ENCODE peak calls at places on chromosomes 5 and 9, in nine cellular contexts. O is RWPE1, K is Peyer's patch, R is GM12865, C is retinal pigment epithelial cell, W is neural crest cell, G is HCT116, H is cardiac fibroblast, L is tibial nerve. N is an unnamed sample.

GRCh38 chr9:121071356-121071755 is 3.4 kb upstream of the CNTRL start:
- DNase-seq in K (no peak), H (no peak), C (no peak), O (no peak), L (no peak), R (peak; percentile 68), G (no peak), W (no peak), N (no peak)

GRCh38 chr9:79974806-79975422 is 403.1 kb downstream of the TLE4 start:
- DNase-seq in K (no peak), O (no peak), H (no peak), G (no peak), W (no peak), L (no peak), R (no peak), C (no peak), N (no peak)

GRCh38 chr5:151094861-151095260 is 14.0 kb upstream of the TNIP1 start:
- DNase-seq in K (peak; percentile 71), C (no peak), H (peak; percentile 80), G (no peak), R (peak; percentile 52), L (no peak), W (no peak), O (no peak), N (no peak)

GRCh38 chr5:58138791-58139190 is 321.1 kb downstream of the PLK2 start:
- DNase-seq in R (no peak), C (no peak), L (no peak), W (no peak), O (no peak), H (no peak), G (no peak), K (no peak), N (no peak)

GRCh38 chr5:172801184-172801671 is 30.2 kb upstream of the DUSP1 start:
- DNase-seq in G (no peak), R (no peak), W (no peak), K (no peak), C (no peak), L (no peak), H (peak; percentile 91), O (peak; percentile 94), N (no peak)

GRCh38 chr9:89025538-89025937 is 34.3 kb downstream of the S1PR3 start:
- DNase-seq in L (no peak), C (no peak), W (no peak), O (no peak), G (no peak), H (peak; percentile 45), K (no peak), R (no peak), N (no peak)

GRCh38 chr5:141422742-141423291 is 2.0 kb downstream of the PCDHGA11 start:
- DNase-seq in H (no peak), L (no peak), R (no peak), C (no peak), G (no peak), W (no peak), O (no peak), K (no peak), N (no peak)

GRCh38 chr5:174288436-174288835 is 242.9 kb downstream of the NSG2 start:
- DNase-seq in G (no peak), W (no peak), K (no peak), R (no peak), O (no peak), L (no peak), H (no peak), C (no peak), N (no peak)

GRCh38 chr5:149455889-149456409 is 76.9 kb upstream of the IL17B start:
- DNase-seq in H (peak; percentile 70), O (no peak), C (no peak), G (peak; percentile 90), L (no peak), W (no peak), R (no peak), K (no peak), N (no peak)

GRCh38 chr9:14313951-14314423 is at the start of gene NFIB:
- DNase-seq in H (peak; percentile 71), W (peak; percentile 40), O (no peak), K (peak; percentile 68), G (no peak), C (no peak), L (no peak), R (no peak), N (no peak)

GRCh38 chr5:126913316-126913715 is 117.0 kb downstream of the MARCHF3 start:
- DNase-seq in C (no peak), R (no peak), K (no peak), H (no peak), G (no peak), O (no peak), W (no peak), L (no peak), N (no peak)

GRCh38 chr5:172266676-172267092 is 16.9 kb downstream of the UBTD2 start:
- DNase-seq in O (no peak), G (no peak), H (peak; percentile 23), W (no peak), L (no peak), K (no peak), C (no peak), R (no peak), N (no peak)

GRCh38 chr5:99034336-99034735 is 105.5 kb upstream of the CHD1 start:
- DNase-seq in G (no peak), L (no peak), C (no peak), W (no peak), K (no peak), O (no peak), H (peak; percentile 29), R (no peak), N (no peak)

GRCh38 chr5:120599576-120599975 is 135.5 kb downstream of the PRR16 start:
- DNase-seq in K (no peak), C (peak; percentile 26), G (no peak), O (peak; percentile 48), L (no peak), R (no peak), W (no peak), H (peak; percentile 64), N (no peak)

GRCh38 chr9:108665856-108666784 is 189.7 kb downstream of the ACTL7B start:
- DNase-seq in L (peak; percentile 18), K (no peak), R (no peak), C (no peak), W (no peak), O (no peak), G (no peak), H (no peak), N (no peak)

GRCh38 chr9:137021979-137022619 is 5.9 kb downstream of the ABCA2 start:
- DNase-seq in R (peak; percentile 81), G (peak; percentile 92), K (peak; percentile 98), O (peak; percentile 95), W (no peak), C (no peak), L (no peak), H (peak; percentile 35), N (no peak)

GRCh38 chr5:53479656-53480473 is 564 bp upstream of the FST start:
- DNase-seq in W (peak; percentile 40), R (peak; percentile 30), C (no peak), L (peak; percentile 64), H (peak; percentile 78), G (no peak), K (peak; percentile 61), O (peak; percentile 74), N (peak; percentile 22)

GRCh38 chr5:80291776-80292175 is 28.0 kb upstream of the SPZ1 start:
- DNase-seq in O (no peak), G (no peak), C (no peak), H (no peak), K (no peak), R (no peak), L (no peak), W (no peak), N (no peak)

GRCh38 chr9:129617167-129617566 is 3.7 kb downstream of the C9orf50 start:
- DNase-seq in C (no peak), H (peak; percentile 57), O (peak; percentile 58), L (no peak), R (peak; percentile 31), W (no peak), K (no peak), G (no peak), N (no peak)
- TF ChIP-seq CTCF in C (peak; percentile 84), H (peak; percentile 79), O (peak; percentile 57), L (no peak), R (peak; percentile 35), W (peak; percentile 60), K (no peak), G (peak; percentile 78), N (no peak)

DNA sequence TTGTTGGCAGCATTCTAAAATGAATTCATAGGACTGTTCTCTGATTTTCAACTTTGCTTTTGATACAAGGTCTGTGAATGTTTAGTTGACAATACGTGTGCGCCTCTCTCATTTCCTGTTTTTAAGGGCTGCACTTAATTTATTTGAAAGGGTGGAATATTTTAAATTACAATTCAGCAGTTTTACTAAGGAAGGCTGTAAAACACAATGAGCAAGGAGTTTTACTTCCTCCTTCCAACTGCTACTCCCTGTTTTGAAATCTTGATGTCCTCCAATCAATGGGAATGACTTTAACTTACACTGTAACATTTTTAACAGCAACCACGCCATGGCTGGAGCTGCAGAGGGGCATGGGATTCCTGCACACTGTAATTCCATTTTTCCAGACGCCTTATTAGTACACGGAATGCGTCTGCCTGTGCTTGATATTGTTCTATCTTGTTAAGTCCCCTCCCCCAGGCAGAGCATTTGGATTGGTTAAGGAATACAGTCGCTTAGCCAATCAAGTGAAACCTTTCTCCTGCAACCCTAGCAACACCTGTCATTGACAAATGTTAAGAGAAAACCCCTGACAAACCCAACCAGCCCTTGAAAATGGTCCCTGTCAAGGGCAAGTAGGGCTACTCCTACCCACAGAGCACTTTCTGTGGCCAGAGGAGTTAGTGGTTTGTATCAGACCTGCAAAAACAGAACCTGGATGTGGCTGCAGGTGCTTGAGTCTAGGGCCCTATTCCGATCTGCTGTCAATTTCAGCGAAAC is 12.5 kb upstream of the ZSWIM6 start:
- DNase-seq in K (no peak), O (peak; percentile 51), H (no peak), G (no peak), W (no peak), C (no peak), R (peak; percentile 94), L (no peak), N (no peak)
- TF ChIP-seq CTCF in K (no peak), O (no peak), H (no peak), G (no peak), W (no peak), C (no peak), R (no peak), L (no peak), N (no peak)

DNA sequence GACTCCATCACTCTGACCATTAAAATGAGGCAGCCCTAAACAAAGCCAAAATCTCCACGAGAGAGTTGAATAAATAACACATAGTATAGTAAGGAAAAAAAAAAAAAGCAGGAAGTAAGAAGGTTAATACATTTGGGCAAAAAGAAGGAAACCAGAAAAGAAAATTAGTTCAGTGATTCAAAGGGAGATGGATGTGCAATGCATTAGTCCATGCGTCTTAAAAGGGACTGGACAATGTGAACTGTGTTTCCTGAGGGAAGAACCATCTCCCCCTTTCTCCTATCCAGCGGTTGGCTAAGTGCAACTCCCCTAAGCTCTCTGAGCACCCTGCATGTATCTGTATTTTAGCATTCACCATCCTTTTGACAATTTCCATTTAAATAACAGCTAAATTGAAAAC is 1.4 kb downstream of the ANKRA2 start:
- DNase-seq in C (no peak), H (peak; percentile 13), O (no peak), W (no peak), G (no peak), R (no peak), K (no peak), L (no peak), N (no peak)
- TF ChIP-seq CTCF in C (no peak), H (no peak), O (no peak), W (no peak), G (no peak), R (no peak), K (no peak), L (no peak), N (no peak)

GRCh38 chr5:7827602-7828001 is 23.3 kb downstream of the CFAP90 start:
- DNase-seq in H (no peak), G (no peak), K (no peak), L (peak; percentile 9), C (no peak), R (no peak), W (no peak), O (no peak), N (no peak)
- TF ChIP-seq CTCF in H (no peak), G (peak; percentile 8), K (no peak), L (no peak), C (no peak), R (no peak), W (no peak), O (no peak), N (no peak)